ENCODE peak calls at places on chromosomes 16 and 17, in eight cellular contexts. X is fibroblast of villous mesenchyme, M is lower leg skin, D is WERI-Rb-1, C is dorsolateral prefrontal cortex, O is fibroblast of lung, G is cardiac fibroblast, J is astrocyte of the cerebellum. R is an unnamed sample.

GRCh38 chr17:12619444-12620199 is 46.1 kb upstream of the MYOCD start:
- DNase-seq in X (peak), M (no peak), D (no peak), C (no peak), O (peak), G (peak), J (no peak), R (no peak)

GRCh38 chr16:9528680-9529079 is 437.2 kb downstream of the HAPSTR1 start:
- DNase-seq in X (no peak), M (no peak), D (no peak), C (no peak), O (no peak), G (no peak), J (no peak), R (no peak)

GRCh38 chr16:67968440-67969285 is at the start of gene SLC12A4:
- DNase-seq in X (peak), M (peak), D (peak), C (no peak), O (peak), G (peak), J (no peak), R (no peak)

GRCh38 chr17:47821424-47822379 is at the start of gene OSBPL7:
- DNase-seq in X (peak), M (peak), D (peak), C (peak), O (peak), G (peak), J (peak), R (no peak)

GRCh38 chr17:17079761-17080160 is 37.5 kb downstream of the MPRIP start:
- DNase-seq in X (no peak), M (peak), D (no peak), C (no peak), O (no peak), G (no peak), J (no peak), R (no peak)

GRCh38 chr17:19533718-19534561 is at the start of gene SLC47A1:
- DNase-seq in X (peak), M (no peak), D (peak), C (no peak), O (peak), G (peak), J (no peak), R (no peak)

GRCh38 chr17:52283872-52284271 is 125.4 kb upstream of the CA10 start:
- DNase-seq in X (no peak), M (no peak), D (no peak), C (no peak), O (no peak), G (no peak), J (no peak), R (no peak)

GRCh38 chr17:68674271-68674925 is 73.2 kb upstream of the FAM20A start:
- DNase-seq in X (peak), M (no peak), D (no peak), C (no peak), O (no peak), G (no peak), J (no peak), R (no peak)

GRCh38 chr17:75349589-75349988 is 55.9 kb downstream of the GRB2 start:
- DNase-seq in X (no peak), M (no peak), D (no peak), C (no peak), O (no peak), G (no peak), J (no peak), R (no peak)

GRCh38 chr16:86609115-86609514 is 30.8 kb downstream of the FOXL1 start:
- DNase-seq in X (peak), M (peak), D (no peak), C (no peak), O (peak), G (peak), J (peak), R (peak)

GRCh38 chr17:32907583-32907982 is 20.4 kb upstream of the TMEM98 start:
- DNase-seq in X (peak), M (no peak), D (no peak), C (no peak), O (no peak), G (no peak), J (no peak), R (no peak)

GRCh38 chr17:46003907-46004748 is 5.1 kb downstream of the STH start:
- DNase-seq in X (peak), M (no peak), D (no peak), C (peak), O (peak), G (no peak), J (no peak), R (no peak)

GRCh38 chr17:9268546-9268945 is 247.2 kb downstream of the NTN1 start:
- DNase-seq in X (no peak), M (no peak), D (no peak), C (no peak), O (peak), G (no peak), J (no peak), R (no peak)

GRCh38 chr16:59205403-59205802 is 471.3 kb upstream of the GOT2 start:
- DNase-seq in X (no peak), M (no peak), D (no peak), C (no peak), O (no peak), G (no peak), J (no peak), R (no peak)

GRCh38 chr17:8474826-8475225 is 39.1 kb downstream of the NDEL1 start:
- DNase-seq in X (no peak), M (peak), D (no peak), C (no peak), O (no peak), G (no peak), J (no peak), R (no peak)

GRCh38 chr17:18185832-18186231 is 2.2 kb downstream of the ALKBH5 start:
- DNase-seq in X (peak), M (no peak), D (no peak), C (no peak), O (peak), G (peak), J (no peak), R (no peak)

GRCh38 chr17:27407916-27408846 is 48.1 kb upstream of the KSR1 start:
- DNase-seq in X (peak), M (peak), D (no peak), C (no peak), O (peak), G (peak), J (no peak), R (peak)

GRCh38 chr17:2122641-2123302 is 67.9 kb downstream of the HIC1 start:
- DNase-seq in X (peak), M (peak), D (no peak), C (peak), O (peak), G (peak), J (peak), R (no peak)

DNA sequence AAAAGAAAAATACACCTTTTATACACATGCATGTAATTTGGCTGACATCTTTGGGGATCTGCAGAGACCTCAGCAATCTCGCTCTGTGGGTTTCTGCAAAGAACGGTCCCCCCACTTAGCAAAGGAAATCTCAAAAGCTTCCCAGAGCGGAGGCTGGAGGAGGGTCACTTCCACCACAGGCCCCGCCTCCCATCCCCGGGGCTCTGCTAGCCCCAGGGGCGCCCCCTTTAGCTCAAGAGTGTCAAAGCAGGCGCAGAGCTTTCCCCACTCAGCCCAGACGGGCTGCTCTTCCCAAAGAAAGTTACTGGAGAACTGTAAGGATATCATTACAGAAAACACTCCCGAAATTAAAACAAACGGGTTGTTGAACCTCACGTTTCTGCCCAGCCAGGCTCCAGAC is 11.4 kb downstream of the SLC13A5 start:
- DNase-seq in X (peak), M (no peak), D (peak), C (no peak), O (no peak), G (peak), J (no peak), R (no peak)
- TF ChIP-seq CTCF in X (peak), M (no peak), D (peak), C (no peak), O (no peak), G (peak), J (peak), R (peak)

DNA sequence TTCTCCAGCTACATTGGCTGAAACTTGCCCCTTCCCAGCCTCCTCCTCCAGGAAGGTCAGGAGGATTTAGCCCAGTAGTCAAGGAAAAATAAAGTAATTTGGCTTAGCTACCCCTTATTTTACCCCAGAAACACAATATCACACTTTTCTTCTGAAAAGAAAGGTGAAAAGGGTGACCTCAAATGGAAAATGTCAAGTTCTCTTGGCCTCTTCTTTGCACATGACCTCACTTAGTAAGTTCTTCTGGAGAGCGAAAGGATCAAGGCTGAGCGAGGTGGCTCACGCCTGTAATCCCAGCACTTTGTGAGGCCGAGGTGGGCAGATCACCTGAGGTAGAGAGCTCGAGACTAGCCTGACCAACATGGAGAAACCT is 8.1 kb upstream of the JUP start:
- DNase-seq in X (no peak), M (no peak), D (no peak), C (no peak), O (no peak), G (no peak), J (no peak), R (no peak)
- H3K4me3 ChIP-seq in X (no peak), M (no peak), D (no peak), C (no peak), O (no peak), G (no peak), J (no peak), R (no peak)

DNA sequence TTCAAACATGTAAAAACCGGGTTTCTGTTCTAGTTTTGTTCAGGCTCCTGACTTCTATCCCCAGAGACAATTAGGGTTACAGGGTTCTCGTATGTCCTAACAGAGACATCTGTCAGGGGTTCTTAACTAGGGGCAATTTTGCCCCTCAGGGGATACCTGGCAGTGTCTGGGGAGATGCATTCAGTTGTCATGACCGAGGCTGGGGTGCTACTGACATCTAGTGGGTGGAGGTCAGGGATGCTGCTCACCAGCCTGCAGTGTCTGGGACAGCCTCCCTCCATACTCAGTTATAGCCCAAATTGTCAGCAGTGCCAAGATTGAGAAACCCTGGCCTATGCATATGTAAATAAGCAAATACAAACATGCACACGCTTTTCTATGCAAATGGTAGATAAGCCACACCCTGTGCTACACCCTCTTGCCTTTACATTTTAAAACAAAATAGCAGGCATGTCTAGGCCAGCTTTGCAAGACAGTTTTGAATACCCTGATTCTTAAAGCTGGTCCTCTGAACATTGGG is 37.4 kb downstream of the CLEC16A start:
- DNase-seq in X (no peak), M (no peak), D (peak), C (no peak), O (no peak), G (no peak), J (no peak), R (no peak)
- TF ChIP-seq CTCF in X (peak), M (no peak), D (peak), C (no peak), O (no peak), G (peak), J (peak), R (peak)

GRCh38 chr17:76539631-76540271 is at the start of gene PRCD:
- DNase-seq in X (no peak), M (peak), D (peak), C (no peak), O (no peak), G (no peak), J (no peak), R (no peak)
- H3K4me3 ChIP-seq in X (peak), M (no peak), D (peak), C (peak), O (peak), G (peak), J (peak), R (peak)

DNA sequence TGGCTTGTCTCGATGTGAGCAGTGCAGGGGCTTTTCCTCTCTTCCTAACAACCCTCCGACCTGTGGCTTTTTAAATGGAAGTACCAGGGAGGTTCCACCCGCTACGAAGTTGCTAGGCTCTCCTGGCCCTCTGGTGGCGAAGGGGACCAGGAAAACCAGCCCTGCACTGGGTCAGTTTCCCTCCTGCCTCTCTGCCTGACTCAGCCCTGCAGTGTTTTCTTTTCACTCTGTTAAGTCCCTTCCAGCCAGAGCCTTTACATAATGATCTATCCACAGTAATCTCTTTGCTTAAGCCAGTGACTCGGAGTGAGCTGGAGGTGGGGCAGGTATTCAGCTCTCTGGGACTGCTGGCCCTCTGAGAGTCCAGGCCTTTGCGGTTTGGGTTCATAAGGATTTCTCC is 331.3 kb upstream of the EEF2KMT start:
- DNase-seq in X (no peak), M (no peak), D (peak), C (no peak), O (peak), G (no peak), J (no peak), R (no peak)
- TF ChIP-seq CTCF in X (no peak), M (no peak), D (peak), C (no peak), O (no peak), G (no peak), J (peak), R (no peak)

GRCh38 chr16:83842755-83843507 is 35.2 kb downstream of the HSBP1 start:
- DNase-seq in X (peak), M (peak), D (no peak), C (no peak), O (no peak), G (no peak), J (no peak), R (no peak)
- H3K4me3 ChIP-seq in X (no peak), M (no peak), D (no peak), C (no peak), O (no peak), G (no peak), J (no peak), R (no peak)

DNA sequence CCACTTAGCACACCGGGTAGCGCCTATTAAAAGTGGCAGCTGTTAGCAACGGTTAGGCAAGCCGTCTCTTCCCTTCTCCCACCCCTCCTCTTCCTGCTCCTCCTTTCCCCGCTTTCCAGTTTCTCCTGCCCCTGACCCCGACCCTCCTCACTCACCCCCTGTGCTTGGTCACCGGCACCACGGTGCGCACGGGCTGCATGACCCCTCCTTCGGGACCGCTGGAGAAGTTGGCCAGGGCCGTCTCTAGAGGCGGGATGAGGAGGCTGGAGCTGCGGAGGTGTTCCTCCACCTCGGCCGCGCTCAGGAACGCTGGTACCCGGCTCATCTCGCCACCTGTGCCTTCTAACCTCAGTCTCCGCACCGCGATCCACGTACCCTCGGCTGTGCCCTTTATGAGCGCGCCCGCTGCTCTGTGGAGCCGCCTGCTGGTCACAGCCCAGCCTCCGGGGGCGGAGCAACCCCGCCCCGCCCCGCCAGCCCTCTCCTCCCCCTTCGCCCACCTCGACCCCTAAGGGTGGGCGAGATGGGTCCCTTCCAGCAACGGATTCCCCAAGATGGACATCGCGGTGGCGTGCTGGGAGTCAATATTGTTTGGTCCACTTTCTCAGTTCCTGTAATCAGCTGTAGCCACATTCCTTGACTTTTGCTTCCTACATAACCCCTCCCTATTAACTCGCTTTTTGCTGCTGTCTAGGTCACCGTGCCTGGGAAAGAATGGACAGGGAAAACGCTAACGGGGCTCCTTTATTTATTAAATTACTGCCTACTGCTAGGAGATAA is at the start of gene CRYM:
- DNase-seq in X (no peak), M (peak), D (peak), C (peak), O (no peak), G (peak), J (no peak), R (no peak)
- TF ChIP-seq CTCF in X (peak), M (no peak), D (peak), C (peak), O (peak), G (peak), J (peak), R (peak)

DNA sequence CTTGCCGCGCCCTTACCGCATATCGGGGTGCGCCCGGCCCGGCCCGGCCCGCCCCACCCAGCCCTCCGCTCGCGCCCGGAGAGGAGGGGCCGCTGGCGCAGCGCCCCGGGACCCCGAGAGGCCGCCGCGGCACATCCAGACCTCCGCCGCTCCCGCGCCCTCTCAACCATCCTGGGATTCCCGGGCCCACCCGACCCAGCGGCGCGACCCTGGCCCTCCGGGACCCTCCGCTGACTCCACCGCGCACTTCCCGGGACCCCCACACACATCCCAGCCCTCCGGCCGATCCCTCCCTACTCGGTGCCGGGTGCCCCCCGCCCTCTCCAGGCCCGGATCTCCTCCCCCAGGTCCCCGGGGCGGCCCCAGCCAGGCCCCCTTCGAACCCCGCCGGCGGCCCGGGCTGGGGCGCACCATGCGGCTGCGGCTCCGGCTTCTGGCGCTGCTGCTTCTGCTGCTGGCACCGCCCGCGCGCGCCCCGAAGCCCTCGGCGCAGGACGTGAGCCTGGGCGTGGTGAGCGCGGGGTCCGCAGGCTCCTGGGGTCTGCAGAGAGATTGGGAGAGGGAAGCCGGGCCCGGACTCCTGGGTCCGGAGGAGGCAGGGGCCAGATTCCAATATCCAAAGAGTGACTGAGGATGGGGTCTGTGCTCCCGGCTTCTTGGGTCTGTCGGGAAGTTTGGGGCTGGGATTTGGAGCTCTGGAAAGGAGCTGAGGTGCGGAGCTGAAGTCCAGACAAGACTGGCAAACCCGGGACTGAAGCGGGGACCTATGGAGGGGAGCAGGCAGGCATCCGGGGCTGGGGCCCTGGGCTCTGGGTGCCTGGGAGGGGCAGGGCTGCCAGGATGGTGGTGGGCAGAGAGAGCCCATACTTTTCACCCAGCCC is at the start of gene MMP25:
- DNase-seq in X (no peak), M (no peak), D (no peak), C (no peak), O (no peak), G (no peak), J (no peak), R (no peak)
- H3K4me3 ChIP-seq in X (peak), M (peak), D (peak), C (peak), O (peak), G (peak), J (peak), R (peak)

R was measured in epithelial cell of proximal tubule.